ENCODE peak calls at places on chromosomes 16 and 17, in seven cellular contexts. One of them, this sample, is unnamed.
A peak's percentile ranks its signal among the peaks of the same experiment; 100 is the strongest.

GRCh38 chr17:79595471-79595870 is 15.4 kb downstream of the RBFOX3 start:
- DNase-seq in fibroblast of lung: no peak
- DNase-seq in A549: no peak
- DNase-seq in GM23338: no peak
- DNase-seq in upper lobe of right lung: no peak
- DNase-seq in AG04450: no peak
- DNase-seq in endothelial cell: no peak
- DNase-seq in this sample: no peak

GRCh38 chr17:83114706-83115105 is 35.3 kb downstream of the METRNL start:
- DNase-seq in AG04450: no peak
- DNase-seq in upper lobe of right lung: no peak
- DNase-seq in A549: no peak
- DNase-seq in fibroblast of lung: no peak
- DNase-seq in endothelial cell: no peak
- DNase-seq in GM23338: no peak
- DNase-seq in this sample: no peak

GRCh38 chr16:76899767-76900166 is 291.2 kb upstream of the MON1B start:
- DNase-seq in AG04450: no peak
- DNase-seq in fibroblast of lung: no peak
- DNase-seq in A549: no peak
- DNase-seq in GM23338: no peak
- DNase-seq in upper lobe of right lung: no peak
- DNase-seq in endothelial cell: no peak
- DNase-seq in this sample: no peak

GRCh38 chr16:67415872-67416793 is at the start of gene ZDHHC1:
- DNase-seq in AG04450: no peak
- DNase-seq in fibroblast of lung: peak; percentile 65
- DNase-seq in GM23338: peak; percentile 86
- DNase-seq in A549: peak; percentile 89
- DNase-seq in endothelial cell: peak; percentile 86
- DNase-seq in upper lobe of right lung: peak; percentile 91
- DNase-seq in this sample: peak; percentile 82

GRCh38 chr17:49353607-49354006 is 8.4 kb downstream of the ZNF652 start:
- DNase-seq in GM23338: no peak
- DNase-seq in fibroblast of lung: no peak
- DNase-seq in A549: no peak
- DNase-seq in endothelial cell: no peak
- DNase-seq in upper lobe of right lung: no peak
- DNase-seq in AG04450: no peak
- DNase-seq in this sample: no peak

GRCh38 chr17:77453613-77454559 is 313.1 kb downstream of the SEC14L1 start:
- DNase-seq in AG04450: no peak
- DNase-seq in upper lobe of right lung: no peak
- DNase-seq in fibroblast of lung: no peak
- DNase-seq in GM23338: no peak
- DNase-seq in A549: no peak
- DNase-seq in endothelial cell: no peak
- DNase-seq in this sample: no peak

GRCh38 chr17:79950711-79951110 is 85.0 kb downstream of the TBC1D16 start:
- DNase-seq in upper lobe of right lung: peak; percentile 48
- DNase-seq in AG04450: no peak
- DNase-seq in GM23338: peak; percentile 71
- DNase-seq in fibroblast of lung: no peak
- DNase-seq in A549: no peak
- DNase-seq in endothelial cell: no peak
- DNase-seq in this sample: no peak

GRCh38 chr17:41511716-41512115 is 6.3 kb upstream of the KRT13 start:
- DNase-seq in fibroblast of lung: no peak
- DNase-seq in AG04450: no peak
- DNase-seq in A549: no peak
- DNase-seq in endothelial cell: no peak
- DNase-seq in GM23338: no peak
- DNase-seq in upper lobe of right lung: no peak
- DNase-seq in this sample: no peak

GRCh38 chr17:27343294-27343693 is 49.4 kb downstream of the WSB1 start:
- DNase-seq in endothelial cell: no peak
- DNase-seq in A549: no peak
- DNase-seq in GM23338: no peak
- DNase-seq in upper lobe of right lung: no peak
- DNase-seq in fibroblast of lung: no peak
- DNase-seq in AG04450: no peak
- DNase-seq in this sample: no peak

GRCh38 chr17:68195667-68196393 is 52.0 kb upstream of the AMZ2 start:
- DNase-seq in fibroblast of lung: no peak
- DNase-seq in AG04450: no peak
- DNase-seq in A549: no peak
- DNase-seq in upper lobe of right lung: no peak
- DNase-seq in endothelial cell: peak; percentile 38
- DNase-seq in GM23338: peak; percentile 78
- DNase-seq in this sample: peak; percentile 35

GRCh38 chr16:25270577-25270976 is 12.9 kb upstream of the ZKSCAN2 start:
- DNase-seq in upper lobe of right lung: no peak
- DNase-seq in fibroblast of lung: no peak
- DNase-seq in A549: no peak
- DNase-seq in AG04450: no peak
- DNase-seq in GM23338: no peak
- DNase-seq in endothelial cell: no peak
- DNase-seq in this sample: no peak

GRCh38 chr17:35243459-35244204 is 760 bp downstream of the SLFN5 start:
- DNase-seq in A549: peak; percentile 40
- DNase-seq in AG04450: no peak
- DNase-seq in upper lobe of right lung: peak; percentile 67
- DNase-seq in GM23338: peak; percentile 54
- DNase-seq in endothelial cell: peak; percentile 42
- DNase-seq in fibroblast of lung: peak; percentile 80
- DNase-seq in this sample: peak; percentile 37

GRCh38 chr17:14373587-14374259 is 72.8 kb downstream of the HS3ST3B1 start:
- DNase-seq in A549: no peak
- DNase-seq in GM23338: no peak
- DNase-seq in AG04450: no peak
- DNase-seq in endothelial cell: no peak
- DNase-seq in upper lobe of right lung: no peak
- DNase-seq in fibroblast of lung: peak; percentile 25
- DNase-seq in this sample: no peak

GRCh38 chr17:29760279-29760721 is 137.6 kb upstream of the CORO6 start:
- DNase-seq in A549: peak; percentile 14
- DNase-seq in GM23338: peak; percentile 23
- DNase-seq in fibroblast of lung: peak; percentile 34
- DNase-seq in upper lobe of right lung: no peak
- DNase-seq in endothelial cell: no peak
- DNase-seq in AG04450: no peak
- DNase-seq in this sample: no peak

GRCh38 chr16:57308041-57308440 is 23.6 kb upstream of the PLLP start:
- DNase-seq in AG04450: no peak
- DNase-seq in endothelial cell: no peak
- DNase-seq in upper lobe of right lung: no peak
- DNase-seq in GM23338: no peak
- DNase-seq in fibroblast of lung: no peak
- DNase-seq in A549: no peak
- DNase-seq in this sample: no peak

GRCh38 chr17:29163563-29163962 is 16.6 kb downstream of the MYO18A start:
- DNase-seq in endothelial cell: no peak
- DNase-seq in A549: no peak
- DNase-seq in AG04450: no peak
- DNase-seq in upper lobe of right lung: no peak
- DNase-seq in GM23338: no peak
- DNase-seq in fibroblast of lung: no peak
- DNase-seq in this sample: no peak

GRCh38 chr16:19722981-19723380 is 4.9 kb downstream of the IQCK start:
- DNase-seq in fibroblast of lung: no peak
- DNase-seq in endothelial cell: no peak
- DNase-seq in upper lobe of right lung: no peak
- DNase-seq in GM23338: no peak
- DNase-seq in AG04450: no peak
- DNase-seq in A549: no peak
- DNase-seq in this sample: no peak

GRCh38 chr16:70684146-70685060 is 1.4 kb downstream of the MTSS2 start:
- DNase-seq in fibroblast of lung: no peak
- DNase-seq in upper lobe of right lung: no peak
- DNase-seq in A549: no peak
- DNase-seq in endothelial cell: no peak
- DNase-seq in AG04450: no peak
- DNase-seq in GM23338: no peak
- DNase-seq in this sample: no peak

GRCh38 chr16:47976609-47977180 is 179.1 kb downstream of the ABCC12 start:
- DNase-seq in endothelial cell: no peak
- DNase-seq in upper lobe of right lung: no peak
- DNase-seq in AG04450: no peak
- DNase-seq in A549: no peak
- DNase-seq in GM23338: no peak
- DNase-seq in fibroblast of lung: no peak
- DNase-seq in this sample: no peak

GRCh38 chr16:68281368-68282063 is 17.2 kb downstream of the SLC7A6 start:
- DNase-seq in A549: no peak
- DNase-seq in GM23338: no peak
- DNase-seq in endothelial cell: no peak
- DNase-seq in upper lobe of right lung: no peak
- DNase-seq in fibroblast of lung: no peak
- DNase-seq in AG04450: no peak
- DNase-seq in this sample: no peak

GRCh38 chr17:78112508-78113471 is 15.8 kb downstream of the TMC6 start:
- DNase-seq in fibroblast of lung: peak; percentile 34
- DNase-seq in GM23338: peak; percentile 85
- DNase-seq in endothelial cell: peak; percentile 91
- DNase-seq in A549: peak; percentile 96
- DNase-seq in AG04450: no peak
- DNase-seq in upper lobe of right lung: peak; percentile 89
- DNase-seq in this sample: peak; percentile 94

GRCh38 chr16:82150569-82150968 is 19.5 kb downstream of the MPHOSPH6 start:
- DNase-seq in upper lobe of right lung: no peak
- DNase-seq in GM23338: no peak
- DNase-seq in A549: no peak
- DNase-seq in endothelial cell: no peak
- DNase-seq in AG04450: no peak
- DNase-seq in fibroblast of lung: no peak
- DNase-seq in this sample: no peak

GRCh38 chr17:39979021-39979660 is 1.5 kb upstream of the PSMD3 start:
- DNase-seq in endothelial cell: no peak
- DNase-seq in fibroblast of lung: peak; percentile 51
- DNase-seq in GM23338: no peak
- DNase-seq in AG04450: peak; percentile 78
- DNase-seq in A549: no peak
- DNase-seq in upper lobe of right lung: no peak
- DNase-seq in this sample: no peak

GRCh38 chr17:57045868-57046671 is 39.0 kb upstream of the AKAP1 start:
- DNase-seq in GM23338: peak; percentile 44
- DNase-seq in AG04450: no peak
- DNase-seq in A549: no peak
- DNase-seq in fibroblast of lung: no peak
- DNase-seq in upper lobe of right lung: peak; percentile 83
- DNase-seq in endothelial cell: no peak
- DNase-seq in this sample: no peak

GRCh38 chr16:84738255-84739038 is 38.6 kb downstream of the USP10 start:
- DNase-seq in GM23338: peak; percentile 95
- DNase-seq in fibroblast of lung: peak; percentile 79
- DNase-seq in endothelial cell: peak; percentile 74
- DNase-seq in AG04450: peak; percentile 26
- DNase-seq in A549: peak; percentile 84
- DNase-seq in upper lobe of right lung: peak; percentile 73
- DNase-seq in this sample: peak; percentile 77

GRCh38 chr17:68600881-68601564 is at the start of gene FAM20A:
- DNase-seq in fibroblast of lung: no peak
- DNase-seq in A549: peak; percentile 45
- DNase-seq in GM23338: peak; percentile 53
- DNase-seq in endothelial cell: peak; percentile 19
- DNase-seq in upper lobe of right lung: peak; percentile 91
- DNase-seq in AG04450: no peak
- DNase-seq in this sample: peak; percentile 51

GRCh38 chr16:30478766-30479478 is 6.4 kb downstream of the ITGAL start:
- DNase-seq in endothelial cell: no peak
- DNase-seq in upper lobe of right lung: no peak
- DNase-seq in fibroblast of lung: no peak
- DNase-seq in GM23338: no peak
- DNase-seq in AG04450: no peak
- DNase-seq in A549: no peak
- DNase-seq in this sample: no peak

GRCh38 chr17:35460354-35460851 is 11.8 kb upstream of the SLFN13 start:
- DNase-seq in GM23338: peak; percentile 95
- DNase-seq in upper lobe of right lung: peak; percentile 90
- DNase-seq in endothelial cell: peak; percentile 19
- DNase-seq in AG04450: no peak
- DNase-seq in fibroblast of lung: no peak
- DNase-seq in A549: peak; percentile 41
- DNase-seq in this sample: peak; percentile 72

GRCh38 chr17:61381537-61381936 is 18.1 kb upstream of the TBX2 start:
- DNase-seq in upper lobe of right lung: no peak
- DNase-seq in GM23338: no peak
- DNase-seq in endothelial cell: no peak
- DNase-seq in AG04450: no peak
- DNase-seq in fibroblast of lung: no peak
- DNase-seq in A549: no peak
- DNase-seq in this sample: no peak

DNA sequence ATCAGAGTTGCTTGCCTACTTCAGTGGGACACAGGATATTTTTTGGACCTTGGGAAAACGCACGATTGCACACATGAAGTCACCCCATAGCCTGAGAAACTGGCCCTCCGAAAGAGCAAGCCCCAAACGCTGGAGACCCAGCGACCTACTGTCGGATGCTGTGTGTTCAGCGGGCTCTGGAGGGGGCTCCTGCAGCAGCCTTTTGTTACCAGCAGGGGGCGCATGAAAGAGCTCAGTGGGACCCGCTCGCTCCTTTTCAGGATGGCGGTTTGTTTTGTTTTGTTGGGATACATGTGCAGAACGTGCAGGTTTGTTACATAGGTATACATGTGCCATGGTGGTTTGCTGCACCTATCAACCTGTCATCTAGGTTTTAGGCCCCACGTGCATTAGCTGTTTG is 28.4 kb downstream of the MYH3 start:
- DNase-seq in fibroblast of lung: no peak
- DNase-seq in endothelial cell: peak; percentile 47
- DNase-seq in AG04450: no peak
- DNase-seq in GM23338: peak; percentile 81
- DNase-seq in A549: no peak
- DNase-seq in upper lobe of right lung: no peak
- DNase-seq in this sample: peak; percentile 35
- TF ChIP-seq CTCF in fibroblast of lung: peak; percentile 35
- TF ChIP-seq CTCF in endothelial cell: peak; percentile 82
- TF ChIP-seq CTCF in AG04450: peak; percentile 29
- TF ChIP-seq CTCF in GM23338: peak; percentile 90
- TF ChIP-seq CTCF in A549: peak; percentile 25
- TF ChIP-seq CTCF in upper lobe of right lung: peak; percentile 32
- TF ChIP-seq CTCF in this sample: peak; percentile 38

GRCh38 chr17:48259710-48260291 is 152.2 kb downstream of the SNX11 start:
- DNase-seq in A549: peak; percentile 35
- DNase-seq in fibroblast of lung: peak; percentile 63
- DNase-seq in endothelial cell: no peak
- DNase-seq in AG04450: no peak
- DNase-seq in upper lobe of right lung: no peak
- DNase-seq in GM23338: peak; percentile 79
- DNase-seq in this sample: no peak
- TF ChIP-seq CTCF in A549: peak; percentile 99
- TF ChIP-seq CTCF in fibroblast of lung: peak; percentile 66
- TF ChIP-seq CTCF in endothelial cell: peak; percentile 60
- TF ChIP-seq CTCF in AG04450: peak; percentile 60
- TF ChIP-seq CTCF in upper lobe of right lung: peak; percentile 42
- TF ChIP-seq CTCF in GM23338: peak; percentile 76
- TF ChIP-seq CTCF in this sample: peak; percentile 62

GRCh38 chr17:44653384-44653783 is 2.9 kb upstream of the MEIOC start:
- DNase-seq in fibroblast of lung: no peak
- DNase-seq in GM23338: no peak
- DNase-seq in AG04450: no peak
- DNase-seq in endothelial cell: no peak
- DNase-seq in A549: no peak
- DNase-seq in upper lobe of right lung: no peak
- DNase-seq in this sample: no peak
- TF ChIP-seq CTCF in fibroblast of lung: no peak
- TF ChIP-seq CTCF in GM23338: no peak
- TF ChIP-seq CTCF in AG04450: no peak
- TF ChIP-seq CTCF in endothelial cell: no peak
- TF ChIP-seq CTCF in A549: no peak
- TF ChIP-seq CTCF in upper lobe of right lung: no peak
- TF ChIP-seq CTCF in this sample: no peak

GRCh38 chr16:4358236-4358635 is 7.1 kb upstream of the PAM16 start:
- DNase-seq in A549: no peak
- DNase-seq in upper lobe of right lung: no peak
- DNase-seq in AG04450: no peak
- DNase-seq in fibroblast of lung: no peak
- DNase-seq in endothelial cell: no peak
- DNase-seq in GM23338: no peak
- DNase-seq in this sample: no peak
- TF ChIP-seq CTCF in A549: no peak
- TF ChIP-seq CTCF in upper lobe of right lung: no peak
- TF ChIP-seq CTCF in AG04450: no peak
- TF ChIP-seq CTCF in fibroblast of lung: no peak
- TF ChIP-seq CTCF in endothelial cell: no peak
- TF ChIP-seq CTCF in GM23338: no peak
- TF ChIP-seq CTCF in this sample: no peak